ENCODE peak calls at places on chromosomes 11 and 22, in four cellular contexts. Z is tibial nerve, F is IMR-90, W is body of pancreas. K is an unnamed sample.

GRCh38 chr22:40178417-40179409 is 988 bp downstream of the TNRC6B start:
- DNase-seq in F (peak), Z (peak), W (no peak), K (no peak)

GRCh38 chr22:25563757-25564319 is 637 bp upstream of the GRK3 start:
- DNase-seq in W (peak), Z (peak), F (peak), K (no peak)

GRCh38 chr11:133911169-133911568 is 45.6 kb downstream of the IGSF9B start:
- DNase-seq in Z (no peak), W (no peak), F (no peak), K (no peak)

GRCh38 chr11:95831198-95831883 is 41.0 kb downstream of the CEP57 start:
- DNase-seq in F (peak), Z (no peak), W (no peak), K (no peak)

GRCh38 chr22:32796865-32797573 is 4.5 kb upstream of the TIMP3 start:
- DNase-seq in F (peak), Z (peak), W (peak), K (peak)

GRCh38 chr11:14547440-14547839 is 27.3 kb upstream of the PSMA1 start:
- DNase-seq in F (no peak), Z (no peak), W (no peak), K (no peak)

GRCh38 chr11:17548444-17548843 is 1.4 kb downstream of the OTOG start:
- DNase-seq in W (no peak), F (no peak), Z (no peak), K (no peak)

GRCh38 chr11:10650166-10650565 is 43.4 kb downstream of the IRAG1 start:
- DNase-seq in W (no peak), Z (no peak), F (no peak), K (no peak)

GRCh38 chr11:111077938-111078337 is 167.6 kb upstream of the POU2AF2 start:
- DNase-seq in Z (no peak), W (no peak), F (peak), K (no peak)

GRCh38 chr11:118230088-118230487 is 5.3 kb upstream of the JAML start:
- DNase-seq in F (no peak), Z (no peak), W (no peak), K (no peak)

GRCh38 chr22:38479096-38479840 is 11.4 kb downstream of the KDELR3 start:
- DNase-seq in F (no peak), Z (no peak), W (no peak), K (no peak)

GRCh38 chr22:37749831-37750595 is 53.2 kb downstream of the TRIOBP start:
- DNase-seq in Z (no peak), F (peak), W (no peak), K (no peak)

GRCh38 chr22:38415561-38416321 is 39.3 kb downstream of the KCNJ4 start:
- DNase-seq in W (no peak), Z (no peak), F (no peak), K (no peak)

GRCh38 chr11:2307733-2308331 is 6.0 kb downstream of the TSPAN32 start:
- DNase-seq in W (no peak), F (no peak), Z (no peak), K (no peak)

GRCh38 chr11:132234878-132235277 is 864.5 kb downstream of the NTM start:
- DNase-seq in F (peak), W (no peak), Z (no peak), K (no peak)

GRCh38 chr22:45010532-45010900 is 711 bp upstream of the PHF21B start:
- DNase-seq in F (no peak), W (no peak), Z (no peak), K (no peak)

GRCh38 chr11:19079643-19080440 is 19.3 kb upstream of the MRGPRX2 start:
- DNase-seq in W (peak), F (peak), Z (no peak), K (peak)

GRCh38 chr22:20395181-20395896 is 1.4 kb downstream of the ZNF74 start:
- DNase-seq in Z (no peak), F (no peak), W (no peak), K (no peak)
- H3K4me3 ChIP-seq in Z (peak), F (no peak), W (no peak), K (no peak)

GRCh38 chr11:125062931-125063428 is at the start of gene SLC37A2:
- DNase-seq in W (peak), Z (peak), F (peak), K (no peak)
- TF ChIP-seq POLR2A in W (peak), Z (peak), F (peak), K (no peak)

DNA sequence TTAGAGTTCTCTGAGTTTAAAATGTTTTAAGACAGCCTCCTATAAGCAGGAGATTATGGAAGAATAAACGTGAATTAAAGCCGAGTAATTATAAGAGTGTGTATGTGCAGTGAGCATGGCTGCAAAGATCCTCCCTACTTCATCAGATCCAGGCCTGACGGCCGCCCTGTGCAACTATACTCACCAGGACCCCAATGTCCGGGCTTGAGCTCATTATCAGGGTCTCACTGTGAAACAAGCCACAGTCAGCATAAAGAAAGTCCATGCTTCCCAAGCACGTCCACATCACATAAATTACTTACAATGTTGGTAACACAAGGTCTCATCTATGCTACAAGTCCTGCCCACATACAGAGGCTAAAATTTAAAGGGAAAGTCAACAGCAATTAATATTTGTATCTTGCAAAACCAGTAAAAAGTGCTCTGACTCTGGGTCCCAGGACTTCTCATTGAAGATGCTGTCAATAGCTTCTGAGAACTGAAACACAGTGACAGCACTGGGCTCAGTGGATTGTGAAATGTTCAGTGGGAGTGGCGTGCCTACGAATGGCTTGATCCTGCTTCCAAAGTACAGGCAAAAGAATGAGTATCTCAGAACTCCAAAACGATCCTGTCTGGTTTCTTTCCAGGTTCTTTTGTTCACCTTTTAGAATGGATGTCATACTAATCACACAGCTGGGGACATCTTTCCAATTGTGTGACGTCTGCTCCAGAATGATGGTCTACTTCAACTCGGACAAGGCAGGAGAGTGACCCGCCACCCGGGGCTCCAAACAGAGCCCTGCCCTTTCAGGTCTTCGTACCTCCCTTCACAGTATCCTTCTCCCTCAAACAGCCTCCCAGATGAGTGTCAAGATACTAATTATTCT is 72.1 kb upstream of the ARFGAP3 start:
- DNase-seq in F (no peak), W (peak), Z (peak), K (peak)
- H3K4me3 ChIP-seq in F (no peak), W (no peak), Z (no peak), K (no peak)

GRCh38 chr11:35662649-35663407 is at the start of gene TRIM44:
- DNase-seq in Z (peak), F (peak), W (peak), K (peak)
- TF ChIP-seq POLR2A in Z (peak), F (peak), W (peak), K (no peak)

DNA sequence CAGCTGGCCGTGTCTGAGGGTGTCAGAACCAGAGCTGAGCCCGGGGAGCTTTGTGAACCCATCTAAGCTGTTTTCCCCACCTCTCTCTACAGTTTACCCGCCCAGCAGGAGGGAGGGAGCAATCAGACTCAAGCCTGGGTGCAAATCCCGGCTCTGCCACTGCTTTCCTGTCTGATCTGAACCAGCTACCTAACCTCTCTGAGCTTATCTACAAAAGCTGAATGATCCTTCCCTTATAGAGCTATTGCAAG is 252 bp downstream of the APOL2 start:
- DNase-seq in Z (no peak), W (no peak), F (no peak), K (no peak)
- H3K4me3 ChIP-seq in Z (peak), W (peak), F (peak), K (peak)

GRCh38 chr11:67240575-67241389 is 25.5 kb upstream of the GRK2 start:
- DNase-seq in Z (peak), F (peak), W (peak), K (peak)
- TF ChIP-seq POLR2A in Z (no peak), F (peak), W (no peak), K (no peak)

DNA sequence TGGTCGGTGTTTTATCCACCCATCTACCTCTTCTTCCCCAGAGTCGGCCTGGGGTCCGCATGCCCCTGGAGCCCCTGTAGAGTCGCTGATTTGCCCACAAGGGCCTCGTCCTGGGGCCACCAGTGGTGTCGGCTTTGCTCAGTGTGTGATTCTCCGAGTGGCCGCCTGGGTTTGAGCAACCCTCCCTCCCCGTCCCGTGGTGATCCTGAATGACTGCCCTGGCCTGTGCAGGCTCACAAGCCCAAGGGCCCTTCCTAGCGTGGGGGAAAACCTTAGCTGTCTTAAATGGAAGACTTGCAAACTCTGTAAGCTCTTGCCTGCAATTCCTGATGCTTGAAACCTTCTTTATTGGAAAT is 128.3 kb downstream of the OSBP2 start:
- DNase-seq in Z (no peak), F (no peak), W (no peak), K (no peak)
- H3K4me3 ChIP-seq in Z (no peak), F (no peak), W (no peak), K (no peak)

DNA sequence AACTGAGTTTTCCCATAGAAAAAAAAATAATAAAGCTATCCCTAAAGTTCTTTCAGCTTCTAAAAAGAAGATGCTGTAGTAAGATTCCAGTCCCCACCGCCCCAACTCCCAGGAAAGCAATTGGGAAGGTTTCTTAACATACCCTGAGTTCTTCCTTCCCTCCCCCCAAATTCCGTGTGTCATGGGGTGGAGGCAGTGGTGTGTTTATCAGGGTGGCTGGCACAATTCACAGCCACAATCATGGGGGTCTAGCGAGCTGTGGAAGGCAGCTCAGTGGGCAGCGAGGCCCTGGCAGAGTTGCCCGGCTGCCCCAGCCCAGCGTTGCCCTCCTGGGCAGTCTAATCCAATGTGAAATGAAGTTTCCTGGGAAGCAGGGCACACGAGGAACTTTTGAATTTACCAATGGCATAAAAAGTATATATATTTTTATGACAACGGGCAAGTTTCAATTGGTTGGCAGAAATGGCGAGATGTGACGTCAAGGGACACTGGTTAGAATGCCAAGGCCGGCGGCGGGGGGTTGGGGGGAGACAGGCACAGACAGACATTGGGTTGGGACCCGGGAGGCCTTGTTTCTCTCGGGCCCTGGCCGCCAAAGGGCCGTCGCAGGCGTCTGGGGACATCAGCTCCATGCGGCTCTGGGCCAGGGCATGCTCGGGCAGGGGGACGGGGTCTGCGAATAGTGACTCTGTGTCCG is 80.7 kb upstream of the PPARA start:
- DNase-seq in W (peak), F (peak), Z (peak), K (peak)
- TF ChIP-seq POLR2A in W (peak), F (peak), Z (peak), K (peak)

GRCh38 chr11:83682645-83682973 is 396.4 kb upstream of the CCDC90B start:
- DNase-seq in F (no peak), Z (no peak), W (no peak), K (no peak)
- H3K4me3 ChIP-seq in F (no peak), Z (no peak), W (no peak), K (no peak)

K was measured in uterus.